ENCODE peak calls at places on chromosomes 13 and 19, in six cellular contexts. O is left cardiac atrium, K is LHCN-M2, H is NCI-H1105, G is ELR, M is astrocyte of the spinal cord. E is an unnamed sample.

GRCh38 chr19:34837262-34837661 is 64.2 kb upstream of the ZNF599 start:
- DNase-seq in O (peak; percentile 78), K (no peak), H (peak; percentile 49), G (no peak), M (no peak), E (no peak)

GRCh38 chr19:1811472-1811894 is 593 bp downstream of the ATP8B3 start:
- DNase-seq in O (peak; percentile 76), K (peak; percentile 68), H (no peak), G (peak; percentile 88), M (peak; percentile 50), E (no peak)

GRCh38 chr13:88189724-88190123 is 518.6 kb downstream of the SLITRK5 start:
- DNase-seq in O (no peak), K (no peak), H (no peak), G (no peak), M (no peak), E (no peak)

GRCh38 chr19:8569066-8569761 is 8.0 kb downstream of the MYO1F start:
- DNase-seq in O (peak; percentile 36), K (peak; percentile 92), H (no peak), G (peak; percentile 96), M (peak; percentile 96), E (peak; percentile 78)

GRCh38 chr13:28380319-28380718 is 114.6 kb downstream of the FLT1 start:
- DNase-seq in O (no peak), K (no peak), H (no peak), G (no peak), M (no peak), E (no peak)

GRCh38 chr13:112132142-112132541 is 65.2 kb downstream of the SOX1 start:
- DNase-seq in O (no peak), K (no peak), H (no peak), G (no peak), M (no peak), E (no peak)

GRCh38 chr19:10517760-10518443 is 655 bp upstream of the S1PR5 start:
- DNase-seq in O (no peak), K (no peak), H (peak; percentile 58), G (peak; percentile 43), M (no peak), E (no peak)

GRCh38 chr13:30142502-30143211 is 164.7 kb downstream of the KATNAL1 start:
- DNase-seq in O (no peak), K (peak; percentile 97), H (no peak), G (peak; percentile 95), M (peak; percentile 98), E (no peak)

GRCh38 chr13:27853871-27854270 is 61.6 kb downstream of the GSX1 start:
- DNase-seq in O (no peak), K (peak; percentile 31), H (no peak), G (no peak), M (no peak), E (no peak)